ENCODE peak calls at places on chromosome 7, in ten cellular contexts. Y is psoas muscle; M is CD4-positive, CD25-positive, alpha-beta regulatory T cell; U is DND-41; L is uterus; K is endothelial cell of umbilical vein; H is HCT116; A is fibroblast of lung; G is ovary; I is IMR-90. E is an unnamed sample. For H3K9me3 and H3K4me1, the result is how much of the 10 kb centered on the place peaks cover.

GRCh38 chr7:113519447-113519846 is 399.4 kb downstream of the PPP1R3A start:
- DNase-seq in K (no peak), U (no peak), L (no peak), H (no peak), Y (no peak), I (no peak), A (no peak), M (no peak), G (no peak), E (no peak)

GRCh38 chr7:514242-514641 is 5.4 kb downstream of the PDGFA start:
- DNase-seq in H (no peak), L (no peak), U (no peak), K (no peak), M (no peak), G (no peak), A (no peak), Y (no peak), I (no peak), E (no peak)

GRCh38 chr7:12783421-12783820 is 96.0 kb downstream of the ARL4A start:
- DNase-seq in Y (no peak), A (peak), G (no peak), I (no peak), L (no peak), M (no peak), K (peak), U (no peak), H (no peak), E (no peak)

GRCh38 chr7:142938611-142939010 is 673 bp upstream of the LLCFC1 start:
- DNase-seq in U (no peak), G (no peak), Y (no peak), M (no peak), I (no peak), K (no peak), A (no peak), L (no peak), H (no peak), E (no peak)

GRCh38 chr7:46809886-46810285 is 772.0 kb downstream of the TNS3 start:
- DNase-seq in I (no peak), Y (no peak), L (no peak), K (no peak), H (no peak), A (no peak), M (no peak), G (no peak), U (no peak), E (no peak)

GRCh38 chr7:31065021-31065593 is 13.0 kb downstream of the ADCYAP1R1 start:
- DNase-seq in H (no peak), Y (no peak), G (no peak), A (no peak), I (no peak), L (no peak), U (no peak), K (no peak), M (no peak), E (no peak)

GRCh38 chr7:112211348-112211907 is 4.9 kb downstream of the ZNF277 start:
- DNase-seq in M (no peak), A (peak), U (no peak), L (no peak), G (no peak), H (no peak), Y (no peak), K (no peak), I (peak), E (no peak)

GRCh38 chr7:14837216-14837615 is 65.3 kb downstream of the DGKB start:
- DNase-seq in Y (no peak), M (no peak), H (no peak), G (no peak), K (no peak), A (no peak), U (no peak), L (no peak), I (no peak), E (no peak)

GRCh38 chr7:134651991-134652390 is 5.3 kb downstream of the BPGM start:
- DNase-seq in U (no peak), H (no peak), K (no peak), I (no peak), A (no peak), G (no peak), Y (no peak), M (no peak), L (no peak), E (no peak)

DNA sequence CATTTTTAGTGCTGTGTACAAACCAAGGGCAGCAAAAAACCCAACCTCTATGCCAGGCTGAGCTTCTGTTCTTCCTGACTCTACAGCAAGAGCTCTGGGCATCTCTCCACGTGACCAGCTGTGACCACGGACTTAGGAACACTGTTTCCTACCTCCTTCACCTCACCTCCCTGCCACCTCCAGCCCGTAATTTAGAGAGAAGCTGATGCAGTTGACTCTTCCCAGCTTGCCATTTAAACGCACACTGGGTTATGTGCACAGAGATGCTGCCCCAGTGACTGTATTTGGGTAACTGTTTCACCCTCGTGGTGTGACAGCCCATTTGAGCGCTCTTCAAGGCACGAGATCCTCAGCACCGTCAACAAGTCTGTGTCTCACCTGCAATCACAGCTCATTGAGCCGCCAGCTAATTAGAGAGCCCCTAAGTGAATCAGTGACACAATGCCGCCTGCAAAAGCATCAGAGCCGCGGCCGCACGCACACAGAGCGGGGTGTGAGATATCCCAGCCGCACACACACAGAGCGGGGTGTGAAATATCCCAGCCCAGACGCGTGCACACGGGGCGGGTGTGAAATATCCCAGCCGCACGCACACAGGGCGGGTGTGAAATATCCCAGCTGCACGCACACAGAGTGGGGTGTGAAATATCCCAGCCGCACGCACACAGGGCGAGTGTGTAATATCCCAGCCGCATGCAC is 319.7 kb downstream of the PTPRN2 start:
- DNase-seq in U (no peak), M (no peak), G (no peak), Y (no peak), H (no peak), A (no peak), L (no peak), K (no peak), I (no peak), E (no peak)
- H3K9me3 ChIP-seq in U (under half), M (under half), G (under half), Y (under half), H (under half), A (under half), L (under half), K (under half), I (half or more), E (under half)

GRCh38 chr7:151729521-151729921 is 147.4 kb downstream of the PRKAG2 start:
- DNase-seq in M (no peak), U (no peak), H (no peak), A (no peak), I (no peak), G (no peak), K (no peak), Y (no peak), L (no peak), E (no peak)

GRCh38 chr7:151726875-151727578 is 149.9 kb downstream of the PRKAG2 start:
- DNase-seq in I (no peak), L (no peak), Y (no peak), A (no peak), G (peak), K (no peak), M (no peak), H (no peak), U (no peak), E (no peak)

GRCh38 chr7:151727579-151728285 is 149.2 kb downstream of the PRKAG2 start:
- DNase-seq in U (no peak), H (peak), Y (peak), L (peak), M (no peak), K (peak), I (peak), G (peak), A (peak), E (peak)

GRCh38 chr7:151728286-151728660 is 148.6 kb downstream of the PRKAG2 start:
- DNase-seq in K (no peak), A (no peak), U (no peak), G (no peak), Y (no peak), H (no peak), M (no peak), I (no peak), L (no peak), E (no peak)

GRCh38 chr7:151728746-151729145 is 148.2 kb downstream of the PRKAG2 start:
- DNase-seq in H (no peak), G (peak), I (no peak), M (no peak), L (no peak), Y (no peak), A (no peak), U (no peak), K (no peak), E (no peak)
- H3K4me1 ChIP-seq in H (under half), G (under half), I (under half), M (under half), L (under half), Y (under half), A (under half), U (under half), K (under half), E (under half)

GRCh38 chr7:101804642-101805401 is 12.6 kb upstream of the CUX1 start:
- DNase-seq in L (no peak), M (peak), K (no peak), A (peak), I (no peak), U (no peak), G (no peak), Y (no peak), H (peak), E (no peak)
- H3K27ac ChIP-seq in L (no peak), M (no peak), K (no peak), A (no peak), I (no peak), U (no peak), G (no peak), Y (no peak), H (no peak), E (no peak)

GRCh38 chr7:138890782-138891445 is 90.3 kb downstream of the KIAA1549 start:
- DNase-seq in G (no peak), A (peak), U (no peak), H (no peak), I (peak), Y (peak), M (no peak), L (peak), K (no peak), E (no peak)

GRCh38 chr7:138889982-138890381 is 91.2 kb downstream of the KIAA1549 start:
- DNase-seq in U (no peak), M (no peak), A (no peak), H (no peak), Y (no peak), G (no peak), I (no peak), L (no peak), K (no peak), E (no peak)

GRCh38 chr7:138891446-138891810 is 89.8 kb downstream of the KIAA1549 start:
- DNase-seq in A (no peak), L (peak), K (no peak), H (no peak), U (no peak), I (no peak), G (no peak), Y (no peak), M (no peak), E (no peak)

GRCh38 chr7:138889566-138889965 is 91.6 kb upstream of the ATP6V0A4 start:
- DNase-seq in U (no peak), A (peak), L (no peak), K (no peak), G (no peak), I (peak), M (no peak), H (no peak), Y (no peak), E (no peak)

DNA sequence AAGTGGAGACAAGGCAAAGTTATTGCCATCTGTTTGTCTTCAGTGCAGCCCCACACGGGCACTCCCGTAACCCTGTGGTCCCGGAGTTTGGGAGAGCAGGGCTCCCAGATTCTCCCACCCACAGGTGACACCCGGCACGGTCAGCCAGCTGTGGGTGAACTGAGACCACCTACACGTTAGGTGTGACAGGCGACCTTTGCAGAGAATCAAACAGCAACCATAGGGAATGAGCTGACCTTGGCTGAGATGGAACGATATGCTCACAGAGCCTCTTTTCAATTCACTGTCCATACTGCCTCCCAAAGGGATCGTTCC is 90.8 kb downstream of the KIAA1549 start:
- DNase-seq in Y (no peak), I (no peak), L (no peak), U (no peak), H (no peak), A (no peak), M (no peak), K (no peak), G (no peak), E (no peak)
- H3K9me3 ChIP-seq in Y (under half), I (under half), L (under half), U (under half), H (under half), A (under half), M (under half), K (under half), G (under half), E (under half)

DNA sequence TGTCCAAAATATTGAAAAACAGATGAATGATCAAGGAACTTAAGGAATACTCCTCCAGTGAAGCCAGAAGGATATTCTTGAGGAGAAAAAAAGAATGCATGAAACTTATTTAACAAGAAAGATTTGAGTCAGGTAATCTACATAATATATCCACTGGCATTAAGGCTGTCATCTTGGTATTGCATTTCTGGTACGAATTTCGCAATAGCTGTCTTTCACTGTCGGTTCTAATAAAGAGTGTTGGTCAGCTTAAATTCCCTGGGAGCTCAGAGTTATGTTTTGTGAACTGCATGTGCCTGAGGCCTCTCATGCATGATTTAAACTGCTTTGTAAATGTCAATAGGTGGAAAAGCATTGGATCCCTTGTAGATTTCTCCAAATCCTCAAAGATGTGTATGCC is 565.3 kb upstream of the GALNT17 start:
- DNase-seq in A (no peak), I (no peak), H (no peak), L (no peak), G (no peak), K (no peak), U (no peak), Y (no peak), M (no peak), E (no peak)
- H3K4me1 ChIP-seq in A (under half), I (under half), H (under half), L (under half), G (under half), K (under half), U (under half), Y (under half), M (under half), E (under half)

DNA sequence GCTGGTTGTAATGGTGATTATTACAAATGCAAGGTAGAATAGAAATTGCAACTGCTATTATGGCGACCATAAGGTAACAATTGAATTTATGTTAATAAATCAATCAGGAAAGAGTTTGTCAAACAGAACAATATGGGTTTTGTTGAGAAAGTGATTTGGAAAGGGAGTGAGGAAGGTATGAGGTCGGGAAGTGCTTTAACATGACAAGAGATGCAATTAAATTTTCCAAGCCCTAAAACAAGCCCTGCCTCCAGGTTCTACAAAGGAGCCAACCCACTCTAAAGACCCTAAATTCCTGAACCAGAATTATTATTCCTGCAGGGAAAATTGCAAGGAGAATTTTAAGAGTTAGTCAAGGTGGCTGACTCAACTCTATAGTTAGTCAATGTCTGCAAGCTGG is 363.7 kb downstream of the BMPER start:
- DNase-seq in I (no peak), G (no peak), Y (no peak), U (no peak), K (no peak), L (no peak), A (no peak), M (no peak), H (no peak), E (no peak)
- H3K27ac ChIP-seq in I (no peak), G (no peak), Y (no peak), U (no peak), K (no peak), L (no peak), A (no peak), M (no peak), H (no peak), E (no peak)

DNA sequence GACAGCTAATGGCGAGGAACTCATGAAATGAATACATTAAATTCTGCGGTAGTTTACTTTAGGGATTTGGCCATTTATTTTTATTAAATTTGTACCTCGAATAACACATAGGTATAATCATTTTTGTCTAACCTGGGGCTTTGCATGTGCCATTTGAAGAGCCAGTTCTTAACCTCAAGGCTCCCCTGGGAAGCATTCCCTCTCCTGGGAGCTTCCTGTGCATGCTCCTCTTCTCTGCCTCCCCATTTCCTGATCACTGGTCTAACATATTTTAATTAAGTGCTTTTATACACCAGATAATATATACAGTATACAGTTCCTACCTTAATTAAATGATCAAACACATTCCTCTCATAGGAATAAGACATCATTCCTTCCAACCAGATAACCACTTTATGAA is 183.9 kb upstream of the FZD1 start:
- DNase-seq in L (no peak), K (no peak), U (no peak), G (no peak), M (no peak), I (no peak), H (no peak), Y (no peak), A (peak), E (no peak)
- H3K9me3 ChIP-seq in L (under half), K (under half), U (under half), G (under half), M (under half), I (under half), H (under half), Y (under half), A (under half), E (under half)

GRCh38 chr7:44729949-44730590 is 18.6 kb upstream of the ZMIZ2 start:
- DNase-seq in I (no peak), K (no peak), M (no peak), Y (no peak), G (no peak), H (no peak), L (no peak), U (no peak), A (no peak), E (no peak)
- H3K4me1 ChIP-seq in I (under half), K (under half), M (under half), Y (under half), G (under half), H (half or more), L (under half), U (under half), A (under half), E (under half)

DNA sequence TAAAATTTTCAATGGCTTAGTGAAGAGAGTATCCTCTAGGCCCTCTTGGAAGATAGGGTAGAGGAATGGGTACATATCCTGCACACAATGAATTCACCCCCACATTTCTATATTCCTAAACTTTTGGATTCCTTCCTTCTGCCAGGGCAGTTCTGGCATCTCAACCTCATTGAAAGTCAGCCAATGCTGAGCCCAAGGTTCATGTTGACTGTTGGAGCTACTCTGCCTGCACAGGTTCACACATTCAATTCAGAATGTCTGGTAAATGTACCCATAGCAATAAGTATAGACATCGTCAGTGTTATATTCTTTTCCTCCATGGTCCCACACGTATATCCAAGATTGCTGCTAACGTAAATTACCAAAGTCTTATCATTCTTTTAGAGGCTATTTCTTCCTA is 48.9 kb upstream of the STARD3NL start:
- DNase-seq in H (no peak), A (no peak), M (no peak), U (no peak), I (no peak), Y (no peak), G (no peak), L (no peak), K (no peak), E (no peak)
- H3K27ac ChIP-seq in H (no peak), A (no peak), M (no peak), U (no peak), I (no peak), Y (no peak), G (no peak), L (no peak), K (no peak), E (no peak)

E was measured in keratinocyte.